ENCODE peak calls at places on chromosomes 5 and 9, in five cellular contexts. Y is AG09319, U is foreskin fibroblast, O is left ventricle myocardium inferior, X is kidney epithelial cell. H is an unnamed sample.

GRCh38 chr9:2461886-2462285 is 159.7 kb upstream of the VLDLR start:
- DNase-seq in Y (no peak), U (no peak), O (no peak), X (no peak), H (no peak)

GRCh38 chr9:281753-282645 is 67.3 kb downstream of the DOCK8 start:
- DNase-seq in O (no peak), U (no peak), Y (no peak), X (no peak), H (no peak)

GRCh38 chr9:33677961-33678360 is 117.4 kb upstream of the PRSS3 start:
- DNase-seq in Y (no peak), U (no peak), O (no peak), X (no peak), H (no peak)

GRCh38 chr5:103393131-103393754 is 134.7 kb downstream of the MACIR start:
- DNase-seq in Y (no peak), X (no peak), O (peak; percentile 16), U (peak; percentile 51), H (peak; percentile 58)

GRCh38 chr9:108634164-108634563 is 221.6 kb downstream of the ACTL7B start:
- DNase-seq in Y (no peak), X (no peak), U (no peak), O (no peak), H (no peak)

GRCh38 chr5:93348231-93348630 is 232.8 kb downstream of the NR2F1-AS1 start:
- DNase-seq in O (no peak), Y (no peak), U (no peak), X (no peak), H (no peak)

GRCh38 chr5:133663380-133664054 is 51.2 kb upstream of the FSTL4 start:
- DNase-seq in U (no peak), X (no peak), Y (no peak), O (no peak), H (no peak)

GRCh38 chr5:177483994-177484901 is 10.8 kb upstream of the DBN1 start:
- DNase-seq in O (no peak), U (no peak), Y (no peak), X (no peak), H (no peak)

GRCh38 chr9:12935714-12936113 is 160.9 kb downstream of the LURAP1L start:
- DNase-seq in U (peak; percentile 24), O (no peak), Y (no peak), X (no peak), H (no peak)

GRCh38 chr5:169550227-169550626 is 33.3 kb upstream of the SPDL1 start:
- DNase-seq in U (no peak), O (no peak), Y (no peak), X (no peak), H (no peak)

GRCh38 chr9:131370638-131371037 is 23.2 kb upstream of the PRRC2B start:
- DNase-seq in U (no peak), Y (no peak), O (no peak), X (no peak), H (no peak)

GRCh38 chr5:61450170-61450815 is 118.2 kb downstream of the ZSWIM6 start:
- DNase-seq in U (peak; percentile 76), X (peak; percentile 73), Y (peak; percentile 73), O (no peak), H (peak; percentile 84)

GRCh38 chr9:13175732-13176131 is 103.8 kb downstream of the MPDZ start:
- DNase-seq in X (no peak), O (no peak), Y (no peak), U (no peak), H (no peak)

GRCh38 chr9:129313331-129313955 is 135.4 kb upstream of the IER5L start:
- DNase-seq in O (no peak), X (no peak), Y (no peak), U (no peak), H (no peak)

GRCh38 chr5:79794347-79794746 is 104.7 kb downstream of the CMYA5 start:
- DNase-seq in Y (no peak), U (no peak), X (no peak), O (no peak), H (no peak)

GRCh38 chr9:101029300-101030021 is 934 bp downstream of the PLPPR1 start:
- DNase-seq in Y (no peak), O (no peak), U (no peak), X (no peak), H (no peak)

GRCh38 chr5:66904189-66904588 is 292.4 kb downstream of the CD180 start:
- DNase-seq in X (no peak), O (no peak), Y (no peak), U (no peak), H (no peak)

GRCh38 chr9:85610074-85610855 is 131.5 kb downstream of the AGTPBP1 start:
- DNase-seq in Y (peak; percentile 62), U (peak; percentile 59), X (peak; percentile 35), O (no peak), H (peak; percentile 68)

GRCh38 chr9:4344946-4345345 is 45.1 kb upstream of the GLIS3 start:
- DNase-seq in O (no peak), U (no peak), Y (no peak), X (no peak), H (no peak)

GRCh38 chr9:8649157-8649556 is 849.6 kb upstream of the DMAC1 start:
- DNase-seq in O (no peak), Y (no peak), X (no peak), U (no peak), H (no peak)

GRCh38 chr9:84583866-84584265 is 85.7 kb upstream of the NTRK2 start:
- DNase-seq in X (no peak), O (no peak), Y (no peak), U (no peak), H (no peak)

GRCh38 chr5:98934581-98934980 is 5.8 kb upstream of the CHD1 start:
- DNase-seq in U (no peak), X (no peak), O (no peak), Y (no peak), H (no peak)

GRCh38 chr5:100584889-100585288 is 49.7 kb downstream of the FAM174A start:
- DNase-seq in Y (no peak), X (no peak), O (no peak), U (no peak), H (peak; percentile 12)

GRCh38 chr5:140402258-140403074 is 833 bp downstream of the ANKHD1 start:
- DNase-seq in X (no peak), U (no peak), Y (no peak), O (peak; percentile 37), H (no peak)

GRCh38 chr9:79015951-79016350 is 555.8 kb upstream of the TLE4 start:
- DNase-seq in Y (no peak), X (no peak), U (no peak), O (no peak), H (no peak)
- TF ChIP-seq CTCF in Y (no peak), X (no peak), U (no peak), O (no peak), H (no peak)

DNA sequence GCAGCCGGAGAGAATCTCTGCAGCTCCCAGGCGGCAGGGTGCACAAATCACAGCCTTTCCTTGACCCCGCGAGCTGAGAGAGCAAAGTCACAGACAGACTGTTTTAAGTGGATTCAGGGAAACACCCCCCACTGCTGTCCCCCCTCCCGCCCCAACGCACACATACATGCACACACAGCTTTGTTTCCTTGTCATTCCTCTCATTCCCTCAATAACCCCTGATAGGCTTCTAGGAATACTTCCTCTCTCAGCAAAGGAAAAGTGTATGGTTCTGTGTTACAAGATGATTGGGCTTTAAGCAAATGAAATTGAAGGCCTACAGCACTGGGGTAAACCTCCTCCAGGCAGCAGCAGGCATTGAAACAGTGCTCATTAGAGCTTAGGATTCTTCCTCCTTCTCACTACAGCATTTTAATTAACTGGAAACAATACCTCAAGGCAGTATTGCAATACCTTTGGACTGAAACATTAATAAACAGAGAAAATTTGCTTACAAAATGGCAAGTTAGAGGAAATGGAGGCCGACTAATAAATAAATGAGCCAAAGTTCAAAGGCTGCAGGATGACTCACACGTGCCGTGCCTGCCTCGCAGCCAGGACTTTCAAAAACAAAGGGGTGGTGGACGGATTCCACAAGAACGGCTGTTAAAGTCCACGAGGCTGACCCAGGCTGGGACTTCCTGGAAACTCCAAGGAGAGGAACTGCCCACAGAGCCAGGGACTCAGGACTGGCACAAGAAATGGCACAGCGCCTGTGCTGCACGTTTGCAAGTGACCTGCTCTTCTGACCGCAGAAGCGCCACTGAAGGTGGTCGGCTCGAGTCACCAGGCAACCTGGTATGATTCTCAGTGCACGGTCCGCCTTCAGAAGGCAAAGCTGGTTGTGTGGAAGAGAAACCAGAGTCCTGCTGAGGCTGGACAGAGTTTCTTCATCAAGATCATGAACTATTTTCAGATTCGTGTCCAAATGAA is 236.2 kb downstream of the SYK start:
- DNase-seq in X (no peak), Y (peak; percentile 54), O (no peak), U (peak; percentile 92), H (peak; percentile 65)
- TF ChIP-seq CTCF in X (no peak), Y (no peak), O (peak; percentile 11), U (no peak), H (no peak)

DNA sequence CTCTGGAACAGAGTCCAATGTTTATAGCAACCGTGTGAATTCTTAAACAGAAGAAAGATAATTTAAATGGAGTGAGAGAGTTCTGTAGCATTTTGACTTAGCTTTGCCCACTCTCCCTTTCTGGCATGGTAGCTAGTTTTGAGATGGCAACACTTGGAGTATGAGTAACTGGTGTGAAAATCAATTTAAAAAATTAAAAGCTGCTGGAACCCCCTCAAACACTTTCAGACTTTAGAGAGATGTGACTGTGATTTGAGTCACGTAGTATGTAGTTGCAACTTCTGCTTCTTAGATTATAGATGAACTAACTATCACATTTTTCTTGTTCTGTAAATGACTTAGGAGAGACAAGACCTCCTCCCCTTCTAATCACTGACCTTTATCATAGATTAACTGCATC is 2309.5 kb upstream of the C9orf72 start:
- DNase-seq in U (no peak), O (no peak), X (no peak), Y (no peak), H (no peak)
- TF ChIP-seq CTCF in U (no peak), O (no peak), X (no peak), Y (no peak), H (no peak)

GRCh38 chr9:38392235-38393127 is at the start of gene ALDH1B1:
- DNase-seq in U (peak; percentile 88), O (peak; percentile 86), X (peak; percentile 65), Y (peak; percentile 59), H (peak; percentile 40)
- TF ChIP-seq CTCF in U (no peak), O (peak; percentile 12), X (no peak), Y (peak; percentile 28), H (peak; percentile 9)

GRCh38 chr5:91182763-91183162 is 200.4 kb downstream of the ARRDC3 start:
- DNase-seq in O (no peak), U (peak; percentile 62), X (no peak), Y (no peak), H (no peak)
- TF ChIP-seq CTCF in O (peak; percentile 30), U (peak; percentile 17), X (no peak), Y (peak; percentile 24), H (peak; percentile 7)

GRCh38 chr5:138969323-138970013 is 94.3 kb upstream of the LRRTM2 start:
- DNase-seq in U (no peak), O (no peak), X (no peak), Y (no peak), H (no peak)
- TF ChIP-seq CTCF in U (no peak), O (no peak), X (no peak), Y (no peak), H (no peak)

GRCh38 chr5:179495906-179496455 is 54.4 kb upstream of the RUFY1 start:
- DNase-seq in Y (no peak), U (no peak), O (no peak), X (no peak), H (no peak)
- TF ChIP-seq CTCF in Y (no peak), U (no peak), O (no peak), X (peak; percentile 21), H (no peak)

GRCh38 chr5:175766963-175767362 is 104.4 kb upstream of the CPLX2 start:
- DNase-seq in U (no peak), O (no peak), X (no peak), Y (no peak), H (no peak)
- TF ChIP-seq CTCF in U (no peak), O (no peak), X (no peak), Y (no peak), H (no peak)